ENCODE peak calls at places on chromosomes 7 and 10, in six cellular contexts. One of them, this sample, is unnamed.

GRCh38 chr7:5692112-5692844 is 89.2 kb downstream of the RNF216 start:
- DNase-seq in astrocyte: peak; percentile 97
- DNase-seq in RPMI7951: peak; percentile 97
- DNase-seq in stimulated activated effector memory CD8-positive, alpha-beta T cell treated with anti-CD3 and anti-CD28 coated beads, Interleukin-12 subunit alpha, Interleukin-12 subunit beta, amount 100 ng/mL, for 72 hours: no peak
- DNase-seq in endothelial cell: no peak
- DNase-seq in GDM1: no peak
- DNase-seq in this sample: no peak

GRCh38 chr10:84256510-84257342 is 11.9 kb downstream of the RGR start:
- DNase-seq in astrocyte: peak; percentile 7
- DNase-seq in RPMI7951: peak; percentile 35
- DNase-seq in stimulated activated effector memory CD8-positive, alpha-beta T cell treated with anti-CD3 and anti-CD28 coated beads, Interleukin-12 subunit alpha, Interleukin-12 subunit beta, amount 100 ng/mL, for 72 hours: peak; percentile 25
- DNase-seq in endothelial cell: peak; percentile 70
- DNase-seq in GDM1: no peak
- DNase-seq in this sample: peak; percentile 84

GRCh38 chr10:101001225-101002035 is 1.8 kb downstream of the LZTS2 start:
- DNase-seq in astrocyte: peak; percentile 89
- DNase-seq in RPMI7951: peak; percentile 74
- DNase-seq in stimulated activated effector memory CD8-positive, alpha-beta T cell treated with anti-CD3 and anti-CD28 coated beads, Interleukin-12 subunit alpha, Interleukin-12 subunit beta, amount 100 ng/mL, for 72 hours: no peak
- DNase-seq in endothelial cell: no peak
- DNase-seq in GDM1: no peak
- DNase-seq in this sample: no peak

GRCh38 chr10:88106348-88106747 is 242.9 kb downstream of the PTEN start:
- DNase-seq in astrocyte: no peak
- DNase-seq in RPMI7951: no peak
- DNase-seq in stimulated activated effector memory CD8-positive, alpha-beta T cell treated with anti-CD3 and anti-CD28 coated beads, Interleukin-12 subunit alpha, Interleukin-12 subunit beta, amount 100 ng/mL, for 72 hours: no peak
- DNase-seq in endothelial cell: no peak
- DNase-seq in GDM1: peak; percentile 71
- DNase-seq in this sample: no peak

GRCh38 chr10:132133449-132134291 is 53.1 kb upstream of the DPYSL4 start:
- DNase-seq in astrocyte: no peak
- DNase-seq in RPMI7951: no peak
- DNase-seq in stimulated activated effector memory CD8-positive, alpha-beta T cell treated with anti-CD3 and anti-CD28 coated beads, Interleukin-12 subunit alpha, Interleukin-12 subunit beta, amount 100 ng/mL, for 72 hours: no peak
- DNase-seq in endothelial cell: no peak
- DNase-seq in GDM1: no peak
- DNase-seq in this sample: no peak

GRCh38 chr7:115941703-115942268 is 88.8 kb downstream of the TFEC start:
- DNase-seq in astrocyte: peak; percentile 44
- DNase-seq in RPMI7951: peak; percentile 19
- DNase-seq in stimulated activated effector memory CD8-positive, alpha-beta T cell treated with anti-CD3 and anti-CD28 coated beads, Interleukin-12 subunit alpha, Interleukin-12 subunit beta, amount 100 ng/mL, for 72 hours: no peak
- DNase-seq in endothelial cell: no peak
- DNase-seq in GDM1: no peak
- DNase-seq in this sample: no peak

GRCh38 chr10:33215154-33215553 is 119.3 kb downstream of the NRP1 start:
- DNase-seq in astrocyte: peak; percentile 87
- DNase-seq in RPMI7951: peak; percentile 48
- DNase-seq in stimulated activated effector memory CD8-positive, alpha-beta T cell treated with anti-CD3 and anti-CD28 coated beads, Interleukin-12 subunit alpha, Interleukin-12 subunit beta, amount 100 ng/mL, for 72 hours: no peak
- DNase-seq in endothelial cell: no peak
- DNase-seq in GDM1: no peak
- DNase-seq in this sample: no peak

GRCh38 chr7:12814797-12815196 is 127.4 kb downstream of the ARL4A start:
- DNase-seq in astrocyte: no peak
- DNase-seq in RPMI7951: no peak
- DNase-seq in stimulated activated effector memory CD8-positive, alpha-beta T cell treated with anti-CD3 and anti-CD28 coated beads, Interleukin-12 subunit alpha, Interleukin-12 subunit beta, amount 100 ng/mL, for 72 hours: no peak
- DNase-seq in endothelial cell: no peak
- DNase-seq in GDM1: no peak
- DNase-seq in this sample: no peak

GRCh38 chr10:77619964-77620703 is 17.5 kb downstream of the KCNMA1 start:
- DNase-seq in astrocyte: no peak
- DNase-seq in RPMI7951: no peak
- DNase-seq in stimulated activated effector memory CD8-positive, alpha-beta T cell treated with anti-CD3 and anti-CD28 coated beads, Interleukin-12 subunit alpha, Interleukin-12 subunit beta, amount 100 ng/mL, for 72 hours: no peak
- DNase-seq in endothelial cell: no peak
- DNase-seq in GDM1: no peak
- DNase-seq in this sample: no peak

GRCh38 chr10:59688921-59689351 is 20.7 kb downstream of the SLC16A9 start:
- DNase-seq in astrocyte: no peak
- DNase-seq in RPMI7951: no peak
- DNase-seq in stimulated activated effector memory CD8-positive, alpha-beta T cell treated with anti-CD3 and anti-CD28 coated beads, Interleukin-12 subunit alpha, Interleukin-12 subunit beta, amount 100 ng/mL, for 72 hours: no peak
- DNase-seq in endothelial cell: no peak
- DNase-seq in GDM1: no peak
- DNase-seq in this sample: no peak

GRCh38 chr10:78903351-78903940 is 165.3 kb upstream of the ZMIZ1 start:
- DNase-seq in astrocyte: no peak
- DNase-seq in RPMI7951: no peak
- DNase-seq in stimulated activated effector memory CD8-positive, alpha-beta T cell treated with anti-CD3 and anti-CD28 coated beads, Interleukin-12 subunit alpha, Interleukin-12 subunit beta, amount 100 ng/mL, for 72 hours: no peak
- DNase-seq in endothelial cell: peak; percentile 1
- DNase-seq in GDM1: no peak
- DNase-seq in this sample: no peak

GRCh38 chr10:111221682-111222470 is 145.0 kb downstream of the ADRA2A start:
- DNase-seq in astrocyte: no peak
- DNase-seq in RPMI7951: no peak
- DNase-seq in stimulated activated effector memory CD8-positive, alpha-beta T cell treated with anti-CD3 and anti-CD28 coated beads, Interleukin-12 subunit alpha, Interleukin-12 subunit beta, amount 100 ng/mL, for 72 hours: no peak
- DNase-seq in endothelial cell: no peak
- DNase-seq in GDM1: no peak
- DNase-seq in this sample: no peak

GRCh38 chr10:17548162-17548561 is 69.0 kb downstream of the HACD1 start:
- DNase-seq in astrocyte: no peak
- DNase-seq in RPMI7951: no peak
- DNase-seq in stimulated activated effector memory CD8-positive, alpha-beta T cell treated with anti-CD3 and anti-CD28 coated beads, Interleukin-12 subunit alpha, Interleukin-12 subunit beta, amount 100 ng/mL, for 72 hours: no peak
- DNase-seq in endothelial cell: no peak
- DNase-seq in GDM1: no peak
- DNase-seq in this sample: no peak

GRCh38 chr7:98598846-98599615 is 18.1 kb upstream of the NPTX2 start:
- DNase-seq in astrocyte: no peak
- DNase-seq in RPMI7951: no peak
- DNase-seq in stimulated activated effector memory CD8-positive, alpha-beta T cell treated with anti-CD3 and anti-CD28 coated beads, Interleukin-12 subunit alpha, Interleukin-12 subunit beta, amount 100 ng/mL, for 72 hours: no peak
- DNase-seq in endothelial cell: no peak
- DNase-seq in GDM1: no peak
- DNase-seq in this sample: no peak

GRCh38 chr7:31108097-31108657 is 56.1 kb downstream of the ADCYAP1R1 start:
- DNase-seq in astrocyte: no peak
- DNase-seq in RPMI7951: no peak
- DNase-seq in stimulated activated effector memory CD8-positive, alpha-beta T cell treated with anti-CD3 and anti-CD28 coated beads, Interleukin-12 subunit alpha, Interleukin-12 subunit beta, amount 100 ng/mL, for 72 hours: no peak
- DNase-seq in endothelial cell: no peak
- DNase-seq in GDM1: no peak
- DNase-seq in this sample: no peak

GRCh38 chr7:139687980-139688632 is 89.7 kb downstream of the HIPK2 start:
- DNase-seq in astrocyte: no peak
- DNase-seq in RPMI7951: peak; percentile 81
- DNase-seq in stimulated activated effector memory CD8-positive, alpha-beta T cell treated with anti-CD3 and anti-CD28 coated beads, Interleukin-12 subunit alpha, Interleukin-12 subunit beta, amount 100 ng/mL, for 72 hours: no peak
- DNase-seq in endothelial cell: no peak
- DNase-seq in GDM1: no peak
- DNase-seq in this sample: no peak

GRCh38 chr7:70470751-70471150 is 661.2 kb upstream of the GALNT17 start:
- DNase-seq in astrocyte: no peak
- DNase-seq in RPMI7951: no peak
- DNase-seq in stimulated activated effector memory CD8-positive, alpha-beta T cell treated with anti-CD3 and anti-CD28 coated beads, Interleukin-12 subunit alpha, Interleukin-12 subunit beta, amount 100 ng/mL, for 72 hours: no peak
- DNase-seq in endothelial cell: no peak
- DNase-seq in GDM1: no peak
- DNase-seq in this sample: no peak

GRCh38 chr10:86603256-86603655 is 51.1 kb upstream of the OPN4 start:
- DNase-seq in astrocyte: no peak
- DNase-seq in RPMI7951: no peak
- DNase-seq in stimulated activated effector memory CD8-positive, alpha-beta T cell treated with anti-CD3 and anti-CD28 coated beads, Interleukin-12 subunit alpha, Interleukin-12 subunit beta, amount 100 ng/mL, for 72 hours: no peak
- DNase-seq in endothelial cell: no peak
- DNase-seq in GDM1: no peak
- DNase-seq in this sample: no peak

GRCh38 chr10:103276251-103276936 is 544 bp upstream of the INA start:
- DNase-seq in astrocyte: no peak
- DNase-seq in RPMI7951: no peak
- DNase-seq in stimulated activated effector memory CD8-positive, alpha-beta T cell treated with anti-CD3 and anti-CD28 coated beads, Interleukin-12 subunit alpha, Interleukin-12 subunit beta, amount 100 ng/mL, for 72 hours: no peak
- DNase-seq in endothelial cell: no peak
- DNase-seq in GDM1: no peak
- DNase-seq in this sample: peak; percentile 15

This sample was measured in WTC11.